ENCODE peak calls at places on chromosomes 2 and 18, in eight cellular contexts. F is cardiac muscle cell, A is RWPE1, W is thyroid gland, S is GM13976, U is GM23338, N is mammary epithelial cell, P is Calu3. L is an unnamed sample.

GRCh38 chr2:224034027-224034426 is 5.1 kb downstream of the SERPINE2 start:
- DNase-seq in F (no peak), A (no peak), W (no peak), S (no peak), U (no peak), N (no peak), P (no peak), L (no peak)

GRCh38 chr2:130729311-130730299 is 735 bp downstream of the GPR148 start:
- DNase-seq in F (no peak), A (no peak), W (peak; percentile 24), S (no peak), U (no peak), N (no peak), P (no peak), L (no peak)

GRCh38 chr2:187499941-187500532 is 52.0 kb upstream of the CALCRL start:
- DNase-seq in F (peak; percentile 64), A (peak; percentile 42), W (peak; percentile 62), S (peak; percentile 10), U (peak; percentile 78), N (peak; percentile 28), P (peak; percentile 72), L (peak; percentile 50)

GRCh38 chr2:135985826-135986393 is 484 bp upstream of the DARS1 start:
- DNase-seq in F (no peak), A (no peak), W (no peak), S (peak; percentile 72), U (no peak), N (no peak), P (no peak), L (peak; percentile 56)

GRCh38 chr2:188986839-188987238 is 12.7 kb downstream of the COL3A1 start:
- DNase-seq in F (no peak), A (no peak), W (no peak), S (no peak), U (no peak), N (no peak), P (no peak), L (no peak)

GRCh38 chr2:229392214-229392613 is 121.1 kb upstream of the PID1 start:
- DNase-seq in F (no peak), A (no peak), W (no peak), S (no peak), U (no peak), N (no peak), P (no peak), L (no peak)

GRCh38 chr2:100643906-100644501 is 81.2 kb downstream of the PDCL3 start:
- DNase-seq in F (no peak), A (no peak), W (no peak), S (no peak), U (no peak), N (no peak), P (no peak), L (no peak)

GRCh38 chr2:14746133-14746532 is 113.6 kb downstream of the LRATD1 start:
- DNase-seq in F (no peak), A (no peak), W (no peak), S (no peak), U (no peak), N (no peak), P (no peak), L (no peak)

GRCh38 chr2:65483763-65484162 is 51.4 kb upstream of the SPRED2 start:
- DNase-seq in F (no peak), A (no peak), W (no peak), S (no peak), U (no peak), N (no peak), P (no peak), L (no peak)

GRCh38 chr2:48114256-48114655 is 208.0 kb upstream of the FBXO11 start:
- DNase-seq in F (no peak), A (peak; percentile 77), W (no peak), S (peak; percentile 42), U (no peak), N (peak; percentile 100), P (peak; percentile 78), L (peak; percentile 81)

GRCh38 chr2:158214431-158214830 is 112.8 kb downstream of the UPP2 start:
- DNase-seq in F (no peak), A (peak; percentile 35), W (no peak), S (peak; percentile 29), U (no peak), N (no peak), P (no peak), L (peak; percentile 69)

GRCh38 chr2:19667085-19667484 is 234.7 kb downstream of the TTC32 start:
- DNase-seq in F (no peak), A (peak; percentile 51), W (no peak), S (no peak), U (peak; percentile 25), N (peak; percentile 54), P (no peak), L (no peak)

GRCh38 chr2:202278944-202279343 is 13.4 kb downstream of the NOP58 start:
- DNase-seq in F (peak; percentile 51), A (peak; percentile 17), W (no peak), S (no peak), U (peak; percentile 64), N (peak; percentile 41), P (no peak), L (no peak)

GRCh38 chr2:150570712-150571111 is 83.2 kb upstream of the RND3 start:
- DNase-seq in F (no peak), A (peak; percentile 76), W (no peak), S (no peak), U (no peak), N (peak; percentile 73), P (no peak), L (no peak)

GRCh38 chr2:111160758-111161157 is 40.0 kb downstream of the BCL2L11 start:
- DNase-seq in F (no peak), A (peak; percentile 51), W (no peak), S (no peak), U (no peak), N (peak; percentile 82), P (no peak), L (no peak)

GRCh38 chr2:237171396-237171795 is 85.7 kb downstream of the COPS8 start:
- DNase-seq in F (no peak), A (peak; percentile 62), W (no peak), S (no peak), U (peak; percentile 18), N (peak; percentile 63), P (peak; percentile 21), L (no peak)

GRCh38 chr18:36083729-36084128 is 16.4 kb upstream of the RPRD1A start:
- DNase-seq in F (no peak), A (no peak), W (no peak), S (no peak), U (no peak), N (no peak), P (no peak), L (no peak)

GRCh38 chr2:70412294-70413075 is 110.6 kb upstream of the FAM136A start:
- DNase-seq in F (no peak), A (no peak), W (no peak), S (no peak), U (no peak), N (no peak), P (no peak), L (no peak)

GRCh38 chr18:7982216-7982615 is 415.1 kb downstream of the PTPRM start:
- DNase-seq in F (peak; percentile 16), A (no peak), W (no peak), S (no peak), U (no peak), N (no peak), P (no peak), L (no peak)

GRCh38 chr18:42052137-42052708 is 97.2 kb downstream of the PIK3C3 start:
- DNase-seq in F (no peak), A (no peak), W (no peak), S (no peak), U (peak; percentile 5), N (no peak), P (no peak), L (no peak)

GRCh38 chr2:110770308-110770695 is 37.9 kb downstream of the ACOXL start:
- DNase-seq in F (no peak), A (no peak), W (peak; percentile 83), S (no peak), U (no peak), N (no peak), P (no peak), L (no peak)

DNA sequence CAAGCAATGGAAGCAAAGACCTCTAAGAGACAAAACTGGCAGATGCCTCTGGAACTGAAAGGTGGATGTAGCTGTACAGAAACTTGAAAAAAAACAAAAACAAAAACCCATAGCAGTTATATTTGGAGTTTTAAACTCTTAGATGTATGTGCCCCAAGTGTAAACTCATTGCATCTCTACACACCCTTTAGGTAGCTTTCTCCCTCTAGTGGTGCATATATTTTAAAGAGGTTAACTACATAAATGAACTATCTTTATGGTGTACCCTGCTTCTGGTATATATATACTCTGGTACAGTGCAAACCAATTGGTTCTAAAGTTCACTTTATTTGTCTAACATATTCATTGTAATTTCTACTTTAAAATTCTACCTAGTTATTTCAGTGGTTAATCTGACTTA is 518.2 kb downstream of the NRXN1 start:
- DNase-seq in F (no peak), A (no peak), W (no peak), S (no peak), U (peak; percentile 27), N (no peak), P (no peak), L (no peak)
- TF ChIP-seq CTCF in F (no peak), A (no peak), W (no peak), S (no peak), U (peak; percentile 48), N (no peak), P (no peak), L (no peak)

GRCh38 chr18:23587220-23587642 is 925 bp upstream of the NPC1 start:
- DNase-seq in F (no peak), A (no peak), W (no peak), S (no peak), U (peak; percentile 9), N (no peak), P (no peak), L (no peak)
- TF ChIP-seq CTCF in F (no peak), A (peak; percentile 54), W (peak; percentile 5), S (no peak), U (no peak), N (no peak), P (peak; percentile 14), L (peak; percentile 66)

GRCh38 chr2:10871978-10872377 is 39.8 kb upstream of the KCNF1 start:
- DNase-seq in F (no peak), A (no peak), W (no peak), S (no peak), U (no peak), N (no peak), P (no peak), L (no peak)

GRCh38 chr2:10873790-10874437 is 37.8 kb upstream of the KCNF1 start:
- DNase-seq in F (no peak), A (no peak), W (no peak), S (peak; percentile 53), U (no peak), N (no peak), P (no peak), L (no peak)

GRCh38 chr2:10875126-10875525 is 36.6 kb upstream of the KCNF1 start:
- DNase-seq in F (no peak), A (no peak), W (peak; percentile 8), S (no peak), U (no peak), N (no peak), P (no peak), L (no peak)

GRCh38 chr2:10876394-10876793 is 35.3 kb upstream of the KCNF1 start:
- DNase-seq in F (no peak), A (no peak), W (no peak), S (no peak), U (no peak), N (no peak), P (no peak), L (no peak)

GRCh38 chr2:10873171-10873570 is 38.6 kb upstream of the KCNF1 start:
- DNase-seq in F (no peak), A (no peak), W (no peak), S (no peak), U (no peak), N (no peak), P (no peak), L (no peak)
- TF ChIP-seq CTCF in F (no peak), A (no peak), W (no peak), S (no peak), U (no peak), N (no peak), P (no peak), L (no peak)

GRCh38 chr18:28332071-28332470 is 155.1 kb upstream of the CDH2 start:
- DNase-seq in F (no peak), A (no peak), W (no peak), S (no peak), U (no peak), N (no peak), P (no peak), L (no peak)
- TF ChIP-seq CTCF in F (no peak), A (no peak), W (no peak), S (no peak), U (no peak), N (no peak), P (no peak), L (no peak)

L was measured in CD14-positive monocyte.